ENCODE peak calls at places on chromosomes 12 and 14, in ten cellular contexts. D, H, V, R, A, O, G, C, B and P are unnamed samples.

GRCh38 chr12:101802486-101802885 is 28.3 kb downstream of the GNPTAB start:
- DNase-seq in D (no peak), H (no peak), V (no peak), R (no peak), A (no peak), O (no peak), G (no peak), C (no peak), B (no peak), P (no peak)

GRCh38 chr12:80877706-80878384 is 59.9 kb downstream of the LIN7A start:
- DNase-seq in D (no peak), H (peak), V (no peak), R (peak), A (peak), O (no peak), G (no peak), C (no peak), B (no peak), P (no peak)

GRCh38 chr14:21467620-21468019 is 9.1 kb downstream of the RAB2B start:
- DNase-seq in D (no peak), H (peak), V (no peak), R (peak), A (peak), O (no peak), G (no peak), C (no peak), B (peak), P (peak)

GRCh38 chr14:63726499-63726898 is 1.4 kb downstream of the SGPP1 start:
- DNase-seq in D (no peak), H (no peak), V (no peak), R (peak), A (no peak), O (no peak), G (no peak), C (no peak), B (no peak), P (no peak)

GRCh38 chr12:89154743-89155530 is 197.4 kb downstream of the DUSP6 start:
- DNase-seq in D (no peak), H (no peak), V (no peak), R (no peak), A (no peak), O (no peak), G (no peak), C (no peak), B (peak), P (no peak)

GRCh38 chr12:1204581-1205121 is 213.6 kb downstream of the ERC1 start:
- DNase-seq in D (no peak), H (peak), V (no peak), R (peak), A (peak), O (no peak), G (no peak), C (no peak), B (no peak), P (no peak)

GRCh38 chr12:123120452-123121166 is 30.3 kb downstream of the PITPNM2 start:
- DNase-seq in D (peak), H (no peak), V (no peak), R (no peak), A (no peak), O (no peak), G (no peak), C (peak), B (no peak), P (no peak)

GRCh38 chr12:92927436-92928116 is 1.5 kb downstream of the EEA1 start:
- DNase-seq in D (no peak), H (peak), V (no peak), R (peak), A (peak), O (no peak), G (no peak), C (no peak), B (peak), P (no peak)

GRCh38 chr14:74551431-74551830 is 57.9 kb downstream of the ISCA2 start:
- DNase-seq in D (no peak), H (no peak), V (no peak), R (no peak), A (no peak), O (no peak), G (no peak), C (peak), B (no peak), P (no peak)

GRCh38 chr14:72261068-72261467 is 328.8 kb downstream of the RGS6 start:
- DNase-seq in D (no peak), H (no peak), V (no peak), R (no peak), A (no peak), O (no peak), G (no peak), C (no peak), B (no peak), P (no peak)

GRCh38 chr12:124837958-124838803 is 25.5 kb downstream of the SCARB1 start:
- DNase-seq in D (no peak), H (peak), V (no peak), R (peak), A (peak), O (no peak), G (no peak), C (peak), B (peak), P (peak)

GRCh38 chr12:53495903-53496751 is 3.1 kb downstream of the MAP3K12 start:
- DNase-seq in D (no peak), H (peak), V (no peak), R (peak), A (peak), O (no peak), G (no peak), C (peak), B (peak), P (no peak)

GRCh38 chr14:34536951-34537676 is 2.4 kb downstream of the EAPP start:
- DNase-seq in D (no peak), H (no peak), V (no peak), R (peak), A (peak), O (no peak), G (no peak), C (no peak), B (peak), P (peak)

GRCh38 chr12:10098762-10099161 is at the start of gene CLEC1A:
- DNase-seq in D (no peak), H (peak), V (no peak), R (peak), A (peak), O (no peak), G (no peak), C (peak), B (peak), P (peak)

GRCh38 chr14:53767566-53767965 is 189.1 kb downstream of the BMP4 start:
- DNase-seq in D (no peak), H (no peak), V (no peak), R (peak), A (no peak), O (no peak), G (no peak), C (no peak), B (no peak), P (peak)

GRCh38 chr14:22650960-22651521 is 6.9 kb upstream of the OR6J1 start:
- DNase-seq in D (no peak), H (peak), V (no peak), R (peak), A (peak), O (peak), G (no peak), C (no peak), B (peak), P (no peak)

GRCh38 chr12:42481368-42481767 is 108.2 kb downstream of the PRICKLE1 start:
- DNase-seq in D (no peak), H (no peak), V (no peak), R (no peak), A (no peak), O (no peak), G (no peak), C (peak), B (no peak), P (no peak)

GRCh38 chr12:58452546-58452945 is 467.8 kb downstream of the LRIG3 start:
- DNase-seq in D (no peak), H (peak), V (no peak), R (peak), A (peak), O (no peak), G (no peak), C (no peak), B (peak), P (no peak)

GRCh38 chr12:88339966-88340365 is 197.9 kb downstream of the TMTC3 start:
- DNase-seq in D (no peak), H (no peak), V (no peak), R (no peak), A (peak), O (no peak), G (no peak), C (no peak), B (peak), P (no peak)

GRCh38 chr12:47231456-47231855 is 151.7 kb upstream of the AMIGO2 start:
- DNase-seq in D (no peak), H (no peak), V (no peak), R (no peak), A (peak), O (no peak), G (no peak), C (no peak), B (peak), P (no peak)

GRCh38 chr12:74292351-74293194 is 245.1 kb upstream of the ATXN7L3B start:
- DNase-seq in D (no peak), H (no peak), V (no peak), R (no peak), A (no peak), O (no peak), G (no peak), C (peak), B (no peak), P (no peak)

GRCh38 chr12:87848248-87848868 is 180.8 kb downstream of the C12orf50 start:
- DNase-seq in D (no peak), H (peak), V (no peak), R (peak), A (peak), O (no peak), G (no peak), C (no peak), B (peak), P (peak)

GRCh38 chr14:54291491-54292191 is 105.2 kb upstream of the CDKN3 start:
- DNase-seq in D (no peak), H (no peak), V (no peak), R (peak), A (peak), O (no peak), G (peak), C (peak), B (peak), P (no peak)

GRCh38 chr14:100308112-100308792 is 2.0 kb upstream of the SLC25A29 start:
- DNase-seq in D (no peak), H (no peak), V (no peak), R (no peak), A (no peak), O (no peak), G (no peak), C (no peak), B (no peak), P (no peak)

GRCh38 chr12:68075416-68075815 is 84.1 kb downstream of the IFNG start:
- DNase-seq in D (no peak), H (no peak), V (no peak), R (no peak), A (no peak), O (no peak), G (no peak), C (no peak), B (no peak), P (no peak)

GRCh38 chr12:46886541-46887041 is 60.8 kb upstream of the SLC38A4 start:
- DNase-seq in D (no peak), H (peak), V (no peak), R (peak), A (peak), O (no peak), G (no peak), C (no peak), B (peak), P (peak)